ENCODE peak calls at places on chromosomes 1 and 21, in five cellular contexts. X is K562, C is GM12878, I is HCT116, O is H1. H is an unnamed sample.

GRCh38 chr1:32321712-32322291 is 14.2 kb downstream of the MARCKSL1 start:
- DNase-seq in X (no peak), C (no peak), I (no peak), O (no peak), H (peak; percentile 86)

GRCh38 chr1:209616366-209617046 is 33.0 kb downstream of the CAMK1G start:
- DNase-seq in X (no peak), C (no peak), I (no peak), O (no peak), H (no peak)

GRCh38 chr1:145736191-145736590 is 16.9 kb downstream of the CD160 start:
- DNase-seq in X (no peak), C (no peak), I (no peak), O (no peak), H (no peak)

GRCh38 chr1:63984257-63984626 is 210.4 kb downstream of the ROR1 start:
- DNase-seq in X (no peak), C (no peak), I (no peak), O (no peak), H (no peak)

GRCh38 chr1:155471026-155471425 is 91.6 kb downstream of the ASH1L start:
- DNase-seq in X (no peak), C (no peak), I (no peak), O (no peak), H (no peak)

GRCh38 chr1:175402336-175402735 is 209.8 kb upstream of the KIAA0040 start:
- DNase-seq in X (no peak), C (no peak), I (no peak), O (no peak), H (no peak)

GRCh38 chr1:235131961-235132360 is 3.3 kb upstream of the TOMM20 start:
- DNase-seq in X (no peak), C (no peak), I (no peak), O (peak; percentile 24), H (no peak)

GRCh38 chr1:103109291-103109920 is 1.1 kb upstream of the COL11A1 start:
- DNase-seq in X (no peak), C (no peak), I (no peak), O (no peak), H (no peak)

GRCh38 chr1:119097380-119097779 is 43.1 kb downstream of the WARS2 start:
- DNase-seq in X (no peak), C (no peak), I (no peak), O (no peak), H (no peak)

GRCh38 chr1:21449906-21450305 is 10.0 kb downstream of the NBPF3 start:
- DNase-seq in X (no peak), C (no peak), I (no peak), O (no peak), H (no peak)

GRCh38 chr1:48743480-48743879 is 33.2 kb downstream of the BEND5 start:
- DNase-seq in X (no peak), C (no peak), I (no peak), O (no peak), H (peak; percentile 13)

GRCh38 chr1:226408285-226409184 is 642 bp upstream of the PARP1 start:
- DNase-seq in X (no peak), C (no peak), I (no peak), O (no peak), H (no peak)

GRCh38 chr1:197304626-197305200 is 36.7 kb downstream of the CRB1 start:
- DNase-seq in X (no peak), C (no peak), I (no peak), O (no peak), H (no peak)

GRCh38 chr1:234589854-234590620 is 19.9 kb downstream of the IRF2BP2 start:
- DNase-seq in X (peak; percentile 45), C (no peak), I (no peak), O (no peak), H (no peak)

GRCh38 chr1:48227165-48228013 is 4.9 kb downstream of the SLC5A9 start:
- DNase-seq in X (no peak), C (no peak), I (no peak), O (no peak), H (no peak)

GRCh38 chr21:30434033-30434631 is 4.1 kb downstream of the KRTAP13-4 start:
- DNase-seq in X (peak; percentile 22), C (no peak), I (no peak), O (peak; percentile 61), H (no peak)

GRCh38 chr21:25791321-25791720 is 56.5 kb downstream of the GABPA start:
- DNase-seq in X (no peak), C (no peak), I (peak; percentile 7), O (no peak), H (peak; percentile 7)

GRCh38 chr21:33121715-33122475 is 52.0 kb downstream of the OLIG1 start:
- DNase-seq in X (peak; percentile 95), C (no peak), I (peak; percentile 72), O (no peak), H (no peak)

GRCh38 chr1:29310616-29311180 is 74.4 kb downstream of the PTPRU start:
- DNase-seq in X (no peak), C (no peak), I (no peak), O (no peak), H (no peak)

GRCh38 chr1:110203021-110203661 is 7.0 kb upstream of the KCNC4 start:
- DNase-seq in X (peak; percentile 64), C (peak; percentile 17), I (peak; percentile 55), O (peak; percentile 81), H (peak; percentile 50)

GRCh38 chr1:224503161-224504118 is 68.8 kb upstream of the WDR26 start:
- DNase-seq in X (peak; percentile 99), C (peak; percentile 51), I (no peak), O (peak; percentile 82), H (peak; percentile 38)

GRCh38 chr1:114956570-114956969 is 73.1 kb upstream of the TSHB start:
- DNase-seq in X (no peak), C (no peak), I (peak; percentile 21), O (no peak), H (peak; percentile 5)

GRCh38 chr1:56291374-56291841 is 288.0 kb downstream of the PLPP3 start:
- DNase-seq in X (no peak), C (no peak), I (no peak), O (no peak), H (no peak)

GRCh38 chr1:10687782-10688408 is 108.6 kb downstream of the CASZ1 start:
- DNase-seq in X (no peak), C (no peak), I (no peak), O (no peak), H (no peak)

GRCh38 chr1:16163882-16164820 is 8.3 kb upstream of the EPHA2 start:
- DNase-seq in X (peak; percentile 83), C (no peak), I (no peak), O (peak; percentile 45), H (peak; percentile 96)

GRCh38 chr1:207069858-207070506 is 16.9 kb downstream of the PFKFB2 start:
- DNase-seq in X (no peak), C (no peak), I (no peak), O (no peak), H (no peak)

GRCh38 chr1:243495442-243496172 is 239.8 kb downstream of the SDCCAG8 start:
- DNase-seq in X (no peak), C (no peak), I (no peak), O (no peak), H (no peak)

GRCh38 chr1:19344831-19345230 is 32.7 kb downstream of the SLC66A1 start:
- DNase-seq in X (no peak), C (no peak), I (no peak), O (no peak), H (no peak)
- TF ChIP-seq SP1 in X (no peak), C (no peak), I (no peak), O (no peak), H (no peak)

GRCh38 chr1:214496126-214496525 is 55.3 kb downstream of the PTPN14 start:
- DNase-seq in X (no peak), C (no peak), I (no peak), O (no peak), H (no peak)

GRCh38 chr1:214494706-214495105 is 56.7 kb downstream of the PTPN14 start:
- DNase-seq in X (no peak), C (no peak), I (peak; percentile 81), O (no peak), H (no peak)

GRCh38 chr1:214491468-214492120 is 59.8 kb downstream of the PTPN14 start:
- DNase-seq in X (no peak), C (no peak), I (no peak), O (no peak), H (no peak)

GRCh38 chr1:214492405-214493075 is 58.9 kb downstream of the PTPN14 start:
- DNase-seq in X (no peak), C (no peak), I (no peak), O (no peak), H (no peak)

GRCh38 chr1:214493126-214493796 is 58.1 kb downstream of the PTPN14 start:
- DNase-seq in X (no peak), C (no peak), I (no peak), O (no peak), H (no peak)
- TF ChIP-seq JUND in X (no peak), C (no peak), I (no peak), O (no peak), H (no peak)

GRCh38 chr1:57424231-57425027 is 569 bp upstream of the DAB1 start:
- DNase-seq in X (peak; percentile 26), C (no peak), I (no peak), O (peak; percentile 87), H (peak; percentile 9)
- TF ChIP-seq SP1 in X (no peak), C (no peak), I (no peak), O (no peak), H (no peak)

GRCh38 chr1:228154685-228155571 is 5.2 kb downstream of the GJC2 start:
- DNase-seq in X (no peak), C (no peak), I (no peak), O (no peak), H (no peak)
- TF ChIP-seq JUND in X (no peak), C (no peak), I (no peak), O (no peak), H (no peak)

DNA sequence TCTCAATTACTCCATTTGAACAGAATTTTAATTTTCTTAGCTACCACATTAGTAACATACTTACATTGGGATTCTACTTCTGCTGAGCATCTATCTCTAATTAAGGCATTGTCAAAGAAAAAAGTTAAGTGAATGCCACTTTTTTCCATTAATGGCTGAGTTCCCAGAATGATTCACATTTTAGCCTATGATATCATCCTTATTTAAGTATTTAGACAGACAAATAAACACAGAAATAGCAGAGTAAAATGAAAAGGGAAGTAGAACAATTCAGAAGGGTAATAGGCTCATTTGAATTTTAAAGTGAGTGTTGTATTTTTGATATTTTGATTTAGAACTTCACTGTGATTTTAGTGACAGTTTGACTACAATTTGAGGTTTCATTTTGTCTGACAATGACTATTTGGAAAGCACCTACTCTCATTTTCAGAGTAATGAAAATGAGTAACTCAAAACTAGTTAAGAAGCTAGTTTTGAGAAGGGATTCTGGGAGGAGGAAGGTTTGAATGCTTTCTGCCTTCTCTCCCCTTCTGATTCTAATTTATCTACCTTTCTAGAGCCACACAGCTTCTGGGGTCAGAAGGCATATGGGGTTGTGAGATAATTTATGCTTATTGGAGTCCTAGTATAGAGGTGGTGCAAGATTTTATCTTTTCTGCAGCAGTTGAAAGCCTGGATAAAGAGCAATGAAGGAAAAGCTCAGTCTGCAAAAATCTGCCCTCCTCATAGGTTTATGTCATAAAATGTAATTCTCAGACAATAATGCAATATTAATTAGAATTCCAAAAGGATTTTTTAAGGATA is 15.5 kb downstream of the LYPLAL1 start:
- DNase-seq in X (no peak), C (peak; percentile 69), I (no peak), O (no peak), H (no peak)
- TF ChIP-seq SP1 in X (no peak), C (no peak), I (no peak), O (no peak), H (no peak)

DNA sequence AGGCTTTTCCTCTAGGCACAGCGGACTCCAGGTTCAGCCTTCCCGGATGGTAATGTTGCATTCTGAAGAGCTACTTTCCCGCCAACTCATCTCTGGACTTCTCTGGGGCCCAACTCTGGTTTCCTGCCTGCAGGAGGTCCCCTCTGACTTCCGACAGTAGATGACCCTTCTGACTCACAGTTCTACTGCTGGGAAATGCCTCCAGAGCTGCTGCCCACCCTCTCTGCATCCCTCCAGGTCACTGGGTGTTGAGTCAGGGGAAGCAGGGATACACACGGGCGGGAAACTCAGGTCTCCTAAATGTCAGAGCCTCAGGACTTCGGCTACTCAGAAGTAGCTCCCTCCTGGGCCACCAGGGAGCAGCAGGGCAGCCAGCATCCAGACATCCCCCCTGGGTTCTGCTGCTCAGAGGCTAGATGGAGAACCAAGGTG is 2.1 kb upstream of the KIF21B start:
- DNase-seq in X (peak; percentile 56), C (no peak), I (no peak), O (no peak), H (no peak)
- TF ChIP-seq JUND in X (no peak), C (no peak), I (no peak), O (no peak), H (no peak)

H was measured in HepG2.